ENCODE peak calls at places on chromosomes 6 and 20, in five cellular contexts. V is left lobe of liver, X is natural killer cell, D is iPS-NIHi11, F is uterus. Y is an unnamed sample.
A peak's percentile ranks its signal among the peaks of the same experiment; 100 is the strongest.

GRCh38 chr6:90695316-90695715 is 108.4 kb upstream of the MAP3K7 start:
- DNase-seq in V (no peak), X (no peak), D (no peak), F (no peak), Y (no peak)

GRCh38 chr20:50731930-50732690 is 730 bp downstream of the PARD6B start:
- DNase-seq in V (no peak), X (no peak), D (no peak), F (no peak), Y (no peak)

GRCh38 chr6:140912686-140913085 is 1220.0 kb upstream of the GJE1 start:
- DNase-seq in V (no peak), X (no peak), D (no peak), F (no peak), Y (no peak)

GRCh38 chr6:37137201-37137880 is 32.6 kb upstream of the PIM1 start:
- DNase-seq in V (no peak), X (no peak), D (peak; percentile 78), F (peak; percentile 76), Y (no peak)

GRCh38 chr20:21189761-21190523 is 64.1 kb downstream of the KIZ start:
- DNase-seq in V (no peak), X (no peak), D (peak; percentile 69), F (no peak), Y (no peak)

GRCh38 chr6:32984639-32985389 is 16.4 kb downstream of the BRD2 start:
- DNase-seq in V (peak; percentile 90), X (peak; percentile 85), D (peak; percentile 81), F (peak; percentile 93), Y (peak; percentile 93)

GRCh38 chr6:52284131-52284459 is 447 bp downstream of the MCM3 start:
- DNase-seq in V (peak; percentile 53), X (no peak), D (peak; percentile 70), F (peak; percentile 30), Y (peak; percentile 41)

GRCh38 chr6:24720131-24720603 is 1.2 kb upstream of the C6orf62 start:
- DNase-seq in V (peak; percentile 62), X (peak; percentile 76), D (peak; percentile 46), F (peak; percentile 50), Y (peak; percentile 74)

GRCh38 chr6:109460161-109460830 is 4.7 kb upstream of the MICAL1 start:
- DNase-seq in V (no peak), X (no peak), D (no peak), F (no peak), Y (no peak)

GRCh38 chr20:20395856-20396600 is 28.1 kb downstream of the INSM1 start:
- DNase-seq in V (no peak), X (no peak), D (peak; percentile 65), F (no peak), Y (no peak)

GRCh38 chr6:52877786-52878185 is 31.7 kb downstream of the GSTA3 start:
- DNase-seq in V (no peak), X (no peak), D (no peak), F (no peak), Y (no peak)

GRCh38 chr20:63533388-63533787 is 3.8 kb downstream of the PTK6 start:
- DNase-seq in V (no peak), X (no peak), D (peak; percentile 3), F (no peak), Y (no peak)

GRCh38 chr6:4055420-4056041 is 23.4 kb downstream of the FAM217A start:
- DNase-seq in V (no peak), X (no peak), D (no peak), F (no peak), Y (no peak)

GRCh38 chr6:40036186-40036585 is 101.9 kb upstream of the MOCS1 start:
- DNase-seq in V (no peak), X (no peak), D (no peak), F (no peak), Y (no peak)

GRCh38 chr20:15065794-15066193 is 728.4 kb upstream of the FLRT3 start:
- DNase-seq in V (no peak), X (no peak), D (no peak), F (no peak), Y (no peak)

GRCh38 chr20:55514498-55514897 is 490.8 kb downstream of the CBLN4 start:
- DNase-seq in V (no peak), X (no peak), D (no peak), F (no peak), Y (no peak)

GRCh38 chr6:2688416-2689064 is 62.2 kb downstream of the MYLK4 start:
- DNase-seq in V (no peak), X (no peak), D (no peak), F (no peak), Y (no peak)

GRCh38 chr6:2658788-2659187 is 91.9 kb downstream of the MYLK4 start:
- DNase-seq in V (no peak), X (no peak), D (no peak), F (no peak), Y (no peak)

GRCh38 chr6:169592558-169592957 is 109.3 kb downstream of the WDR27 start:
- DNase-seq in V (no peak), X (no peak), D (no peak), F (no peak), Y (no peak)

GRCh38 chr6:131831392-131831791 is 23.6 kb downstream of the ENPP1 start:
- DNase-seq in V (no peak), X (no peak), D (no peak), F (peak; percentile 59), Y (no peak)

GRCh38 chr6:33693186-33694158 is 18.0 kb downstream of the UQCC2 start:
- DNase-seq in V (no peak), X (no peak), D (no peak), F (no peak), Y (peak; percentile 34)

GRCh38 chr6:167569041-167569805 is 244.3 kb downstream of the TTLL2 start:
- DNase-seq in V (no peak), X (no peak), D (peak; percentile 5), F (no peak), Y (no peak)

GRCh38 chr6:72967329-72967728 is 258.0 kb downstream of the KHDC1L start:
- DNase-seq in V (no peak), X (no peak), D (no peak), F (no peak), Y (no peak)

GRCh38 chr6:34243901-34244884 is 4.6 kb downstream of the SMIM29 start:
- DNase-seq in V (peak; percentile 43), X (no peak), D (peak; percentile 43), F (peak; percentile 88), Y (peak; percentile 84)

GRCh38 chr6:108735991-108736345 is 112.3 kb upstream of the ARMC2 start:
- DNase-seq in V (no peak), X (no peak), D (no peak), F (no peak), Y (no peak)

GRCh38 chr6:12175626-12176025 is 114.5 kb upstream of the EDN1 start:
- DNase-seq in V (no peak), X (no peak), D (no peak), F (no peak), Y (no peak)

GRCh38 chr6:139231206-139231605 is 60.6 kb downstream of the TXLNB start:
- DNase-seq in V (no peak), X (no peak), D (no peak), F (no peak), Y (no peak)

GRCh38 chr6:166420351-166420750 is 37.6 kb upstream of the MPC1 start:
- DNase-seq in V (no peak), X (peak; percentile 10), D (no peak), F (no peak), Y (no peak)